ENCODE peak calls at places on chromosomes 5 and 9, in ten cellular contexts. Z is GM13976; R is NCI-H2081; F is progenitor cell of endocrine pancreas; T is GM18507; Y is activated naive CD4-positive, alpha-beta T cell treated with Interleukin-2 at 50 U/mL for 16 hours; K is activated T-cell treated with anti-CD3 and anti-CD28 coated beads for 24 hours; J is T-helper 2 cell; P is T-helper 22 cell; Q is stimulated activated CD4-positive, alpha-beta T cell treated with anti-CD3 and anti-CD28 coated beads, Interleukin-4, amount 100 ng/mL, for 48 hours. A is an unnamed sample.

GRCh38 chr5:35717718-35718117 is 100.1 kb downstream of the SPEF2 start:
- DNase-seq in Z (no peak), R (no peak), F (no peak), T (no peak), Y (no peak), K (no peak), J (no peak), P (no peak), Q (no peak), A (no peak)

GRCh38 chr5:66378407-66378806 is 217.8 kb upstream of the MAST4 start:
- DNase-seq in Z (no peak), R (no peak), F (no peak), T (no peak), Y (no peak), K (no peak), J (no peak), P (no peak), Q (no peak), A (no peak)

GRCh38 chr9:135973276-135974219 is 12.4 kb upstream of the UBAC1 start:
- DNase-seq in Z (no peak), R (no peak), F (no peak), T (no peak), Y (no peak), K (no peak), J (no peak), P (no peak), Q (no peak), A (no peak)

GRCh38 chr9:99162759-99163364 is 57.9 kb downstream of the TGFBR1 start:
- DNase-seq in Z (peak; percentile 54), R (peak; percentile 30), F (no peak), T (no peak), Y (no peak), K (no peak), J (no peak), P (no peak), Q (no peak), A (no peak)

GRCh38 chr9:3321186-3321585 is 204.6 kb downstream of the RFX3 start:
- DNase-seq in Z (no peak), R (no peak), F (no peak), T (no peak), Y (no peak), K (no peak), J (no peak), P (no peak), Q (no peak), A (no peak)

GRCh38 chr5:6962256-6962655 is 249.0 kb downstream of the TENT4A start:
- DNase-seq in Z (no peak), R (peak; percentile 53), F (no peak), T (no peak), Y (no peak), K (no peak), J (no peak), P (no peak), Q (no peak), A (no peak)

GRCh38 chr5:78649220-78649700 is 688 bp upstream of the LHFPL2 start:
- DNase-seq in Z (no peak), R (no peak), F (no peak), T (no peak), Y (no peak), K (no peak), J (no peak), P (no peak), Q (no peak), A (no peak)

GRCh38 chr9:6418764-6419163 is 5.8 kb downstream of the UHRF2 start:
- DNase-seq in Z (no peak), R (no peak), F (no peak), T (no peak), Y (no peak), K (no peak), J (no peak), P (no peak), Q (no peak), A (no peak)

GRCh38 chr9:100880284-100880683 is 148.2 kb upstream of the PLPPR1 start:
- DNase-seq in Z (no peak), R (no peak), F (no peak), T (no peak), Y (no peak), K (no peak), J (no peak), P (no peak), Q (no peak), A (no peak)

GRCh38 chr5:376951-377325 is 55.4 kb downstream of the AHRR start:
- DNase-seq in Z (no peak), R (no peak), F (peak; percentile 1), T (no peak), Y (no peak), K (no peak), J (no peak), P (no peak), Q (no peak), A (no peak)

GRCh38 chr5:173236531-173237501 is 1.8 kb upstream of the NKX2-5 start:
- DNase-seq in Z (peak; percentile 35), R (no peak), F (no peak), T (no peak), Y (no peak), K (no peak), J (no peak), P (no peak), Q (no peak), A (no peak)

GRCh38 chr9:5509573-5509972 is 758 bp upstream of the PDCD1LG2 start:
- DNase-seq in Z (no peak), R (no peak), F (no peak), T (no peak), Y (no peak), K (no peak), J (no peak), P (no peak), Q (no peak), A (no peak)

GRCh38 chr5:107248065-107248695 is 422.6 kb downstream of the EFNA5 start:
- DNase-seq in Z (peak; percentile 40), R (peak; percentile 33), F (peak; percentile 32), T (no peak), Y (peak; percentile 12), K (peak; percentile 10), J (no peak), P (no peak), Q (peak; percentile 46), A (peak; percentile 48)

A was measured in activated CD4-positive, alpha-beta memory T cell treated with anti-CD3 and anti-CD28 coated beads, Interleukin-2, amount 10 ng/mL, durations not matched to agents 7 days and 5 days.